ENCODE peak calls at places on chromosomes 12 and 14, in five cellular contexts. Q is lower lobe of right lung, S is lung, K is left ventricle myocardium inferior, B is OCI-LY7. N is an unnamed sample.

GRCh38 chr14:35932659-35933159 is 106.6 kb downstream of the BRMS1L start:
- DNase-seq in Q (no peak), S (no peak), K (no peak), B (peak; percentile 11), N (no peak)

GRCh38 chr14:70822706-70823185 is 13.4 kb upstream of the MAP3K9 start:
- DNase-seq in Q (peak; percentile 56), S (no peak), K (peak; percentile 43), B (no peak), N (no peak)

GRCh38 chr14:92937229-92937937 is 14.4 kb downstream of the CHGA start:
- DNase-seq in Q (no peak), S (no peak), K (no peak), B (no peak), N (no peak)

GRCh38 chr14:83874662-83875061 is 1655.3 kb upstream of the FLRT2 start:
- DNase-seq in Q (no peak), S (no peak), K (no peak), B (no peak), N (no peak)

GRCh38 chr12:110804406-110804805 is 42.4 kb upstream of the CCDC63 start:
- DNase-seq in Q (no peak), S (no peak), K (no peak), B (no peak), N (no peak)

GRCh38 chr14:97709552-97709951 is 912.4 kb downstream of the VRK1 start:
- DNase-seq in Q (no peak), S (no peak), K (no peak), B (no peak), N (no peak)

GRCh38 chr14:61154606-61155005 is 126.5 kb downstream of the TMEM30B start:
- DNase-seq in Q (no peak), S (no peak), K (no peak), B (no peak), N (no peak)

GRCh38 chr12:103806807-103807206 is 34.2 kb downstream of the NT5DC3 start:
- DNase-seq in Q (no peak), S (no peak), K (no peak), B (no peak), N (no peak)

GRCh38 chr14:78530078-78530477 is 359.9 kb downstream of the NRXN3 start:
- DNase-seq in Q (no peak), S (no peak), K (no peak), B (peak; percentile 30), N (no peak)

GRCh38 chr12:118302053-118302452 is 70.7 kb downstream of the TAOK3 start:
- DNase-seq in Q (no peak), S (peak; percentile 56), K (no peak), B (no peak), N (no peak)

GRCh38 chr14:68638056-68638816 is 154.6 kb downstream of the ZFP36L1 start:
- DNase-seq in Q (no peak), S (no peak), K (no peak), B (no peak), N (no peak)

GRCh38 chr12:12715459-12716150 is 1.6 kb upstream of the CDKN1B start:
- DNase-seq in Q (no peak), S (no peak), K (no peak), B (peak; percentile 64), N (no peak)

GRCh38 chr12:10613334-10614055 is at the start of gene MAGOHB:
- DNase-seq in Q (peak; percentile 97), S (peak; percentile 97), K (peak; percentile 97), B (peak; percentile 97), N (peak; percentile 97)
- H3K4me3 ChIP-seq in Q (peak within 1 kb of the TSS; percentile 76), S (peak within 1 kb of the TSS; percentile 95), K (peak within 1 kb of the TSS; percentile 74), B (peak within 1 kb of the TSS; percentile 91), N (peak within 1 kb of the TSS; percentile 95)

GRCh38 chr12:57604454-57605307 is at the start of gene DTX3:
- DNase-seq in Q (no peak), S (no peak), K (peak; percentile 55), B (no peak), N (no peak)

GRCh38 chr12:57603758-57604453 is 718 bp upstream of the DTX3 start:
- DNase-seq in Q (no peak), S (no peak), K (peak; percentile 54), B (no peak), N (peak; percentile 89)

GRCh38 chr12:57603323-57603722 is 1.3 kb upstream of the DTX3 start:
- DNase-seq in Q (no peak), S (no peak), K (no peak), B (no peak), N (no peak)

GRCh38 chr12:57602544-57602943 is 2.1 kb upstream of the DTX3 start:
- DNase-seq in Q (no peak), S (no peak), K (no peak), B (no peak), N (no peak)

DNA sequence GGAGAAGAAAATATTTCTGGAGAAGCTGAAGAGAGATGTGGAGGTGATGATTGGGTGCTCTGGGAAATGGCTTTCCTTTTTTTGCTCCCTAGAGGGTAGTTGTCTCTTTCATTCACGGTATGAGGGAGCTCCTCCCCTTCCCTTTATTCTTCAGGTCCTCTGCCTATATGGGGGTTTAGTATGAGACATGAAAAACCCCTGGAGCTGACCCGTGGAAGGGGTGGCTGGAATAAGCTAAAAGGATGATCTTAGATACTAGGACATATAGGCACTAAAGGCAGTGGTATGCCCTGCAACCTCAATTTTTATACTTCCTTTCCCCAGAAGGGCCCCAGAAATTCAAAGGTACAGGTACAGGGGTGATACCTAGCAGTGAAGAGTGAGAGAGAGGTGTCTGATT is 4.2 kb upstream of the DTX3 start:
- DNase-seq in Q (no peak), S (no peak), K (no peak), B (no peak), N (no peak)
- H3K4me3 ChIP-seq in Q (no peak overlapping the region), S (no peak overlapping the region), K (no peak overlapping the region), B (no peak overlapping the region), N (no peak overlapping the region)

GRCh38 chr12:52415870-52416750 is 10.0 kb upstream of the KRT82 start:
- DNase-seq in Q (no peak), S (peak; percentile 43), K (no peak), B (no peak), N (no peak)

GRCh38 chr12:52417742-52418141 is 11.6 kb upstream of the KRT82 start:
- DNase-seq in Q (no peak), S (no peak), K (no peak), B (no peak), N (no peak)

GRCh38 chr12:52418576-52419110 is 12.5 kb upstream of the KRT82 start:
- DNase-seq in Q (no peak), S (no peak), K (no peak), B (no peak), N (no peak)

GRCh38 chr12:52414936-52415335 is 8.8 kb upstream of the KRT82 start:
- DNase-seq in Q (no peak), S (no peak), K (no peak), B (no peak), N (no peak)

DNA sequence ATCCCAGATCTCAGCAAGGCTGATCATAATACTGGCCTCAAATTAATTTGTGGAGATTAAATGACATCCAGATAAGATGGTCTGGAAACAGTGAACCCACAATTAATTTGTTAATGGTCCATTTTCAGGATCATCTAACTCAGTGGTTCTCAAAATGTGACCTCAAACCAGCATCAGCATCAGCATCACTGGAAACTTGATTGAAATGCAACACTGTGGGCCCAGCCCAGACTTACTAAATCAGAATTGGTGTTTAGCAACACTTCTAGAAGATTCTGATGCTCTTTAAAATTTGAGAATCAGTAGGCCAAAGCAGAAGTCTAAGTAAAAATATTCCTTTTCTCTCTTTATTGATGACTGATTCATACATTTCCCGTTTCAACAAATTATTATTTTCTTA is 10.7 kb upstream of the KRT82 start:
- DNase-seq in Q (no peak), S (no peak), K (no peak), B (no peak), N (no peak)
- H3K4me3 ChIP-seq in Q (no peak overlapping the region), S (no peak overlapping the region), K (no peak overlapping the region), B (no peak overlapping the region), N (no peak overlapping the region)

DNA sequence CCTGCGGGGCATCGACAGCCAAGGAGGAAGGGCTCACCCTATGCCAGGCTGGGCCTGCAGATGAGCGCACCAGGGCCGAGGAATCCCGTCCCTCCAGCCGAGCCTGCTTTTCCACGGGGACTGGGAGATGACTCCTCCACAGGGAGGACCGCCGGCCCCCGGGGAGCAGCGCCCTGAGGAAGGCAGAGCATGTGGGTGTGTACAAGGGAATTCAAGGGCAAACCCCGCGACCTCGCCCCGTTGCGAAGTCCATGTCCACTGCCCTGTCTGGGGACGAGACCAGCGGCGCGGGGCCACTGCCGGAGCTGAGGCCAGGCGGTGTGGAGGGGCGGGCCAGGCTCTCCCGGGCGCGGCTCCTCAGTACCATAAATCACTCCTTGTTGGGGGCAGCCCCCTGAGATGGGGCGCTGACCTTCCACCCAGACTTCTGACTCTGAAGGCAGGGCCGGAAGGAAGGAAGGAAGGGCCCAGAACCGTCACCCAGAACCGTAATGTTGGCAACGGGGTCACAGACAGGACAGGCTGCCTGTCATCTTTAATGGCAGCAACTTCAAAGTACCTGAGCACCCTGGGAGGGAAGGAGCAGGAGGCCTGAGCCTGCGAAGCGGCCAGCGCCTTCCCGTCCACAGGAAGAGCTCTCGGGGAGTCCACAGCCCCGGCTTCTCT is 52.6 kb downstream of the RNF34 start:
- DNase-seq in Q (peak; percentile 68), S (no peak), K (no peak), B (no peak), N (no peak)
- H3K4me3 ChIP-seq in Q (peak overlapping the region; percentile 30), S (no peak overlapping the region), K (peak overlapping the region; percentile 40), B (no peak overlapping the region), N (no peak overlapping the region)

GRCh38 chr12:50979369-50980052 is 27.2 kb downstream of the HIGD1C start:
- DNase-seq in Q (no peak), S (no peak), K (no peak), B (no peak), N (no peak)
- H3K4me3 ChIP-seq in Q (no peak overlapping the region), S (no peak overlapping the region), K (no peak overlapping the region), B (no peak overlapping the region), N (no peak overlapping the region)

N was measured in coronary artery.